ENCODE peak calls at places on chromosomes 13 and 19, in nine cellular contexts. M is T-helper 17 cell; P is ACHN; X is SK-N-SH; U is CD4-positive, alpha-beta memory T cell; V is NCI-H2171 treated with DMSO at 0.1 percent for 48 hours; F is left cardiac atrium; N is M059J; D is HFFc6. E is an unnamed sample.

GRCh38 chr19:1503089-1503924 is 9.5 kb downstream of the ADAMTSL5 start:
- DNase-seq in M (peak), P (peak), X (peak), U (peak), V (no peak), F (peak), N (no peak), D (no peak), E (no peak)

GRCh38 chr13:109879338-109879737 is 93.0 kb upstream of the IRS2 start:
- DNase-seq in M (no peak), P (no peak), X (no peak), U (no peak), V (no peak), F (no peak), N (no peak), D (no peak), E (peak)

GRCh38 chr19:8460516-8461298 is 15.9 kb downstream of the HNRNPM start:
- DNase-seq in M (no peak), P (no peak), X (no peak), U (no peak), V (no peak), F (no peak), N (no peak), D (no peak), E (no peak)

GRCh38 chr13:99281811-99282263 is 23.7 kb upstream of the GPR18 start:
- DNase-seq in M (peak), P (no peak), X (no peak), U (peak), V (no peak), F (peak), N (no peak), D (no peak), E (peak)

GRCh38 chr13:41833201-41833600 is 127.7 kb downstream of the VWA8 start:
- DNase-seq in M (no peak), P (no peak), X (no peak), U (no peak), V (no peak), F (no peak), N (no peak), D (no peak), E (no peak)

GRCh38 chr13:98324105-98324504 is 147.0 kb upstream of the RNF113B start:
- DNase-seq in M (no peak), P (no peak), X (no peak), U (no peak), V (no peak), F (no peak), N (no peak), D (no peak), E (no peak)

GRCh38 chr13:25882732-25883357 is 169.0 kb downstream of the SHISA2 start:
- DNase-seq in M (no peak), P (peak), X (peak), U (peak), V (no peak), F (no peak), N (peak), D (no peak), E (no peak)

GRCh38 chr13:74662895-74663294 is 528.7 kb upstream of the KLF12 start:
- DNase-seq in M (no peak), P (no peak), X (no peak), U (no peak), V (no peak), F (peak), N (no peak), D (no peak), E (peak)

GRCh38 chr13:25901460-25902376 is 150.1 kb downstream of the SHISA2 start:
- DNase-seq in M (no peak), P (peak), X (peak), U (peak), V (no peak), F (no peak), N (peak), D (no peak), E (no peak)

GRCh38 chr13:26710166-26710565 is 50.4 kb downstream of the GPR12 start:
- DNase-seq in M (no peak), P (no peak), X (no peak), U (no peak), V (no peak), F (no peak), N (no peak), D (no peak), E (no peak)

GRCh38 chr13:44347301-44347700 is 26.3 kb upstream of the SERP2 start:
- DNase-seq in M (no peak), P (no peak), X (no peak), U (no peak), V (no peak), F (no peak), N (no peak), D (no peak), E (no peak)

GRCh38 chr19:18741566-18742121 is 49.5 kb downstream of the COMP start:
- DNase-seq in M (no peak), P (no peak), X (no peak), U (no peak), V (no peak), F (peak), N (peak), D (no peak), E (no peak)